ENCODE peak calls at places on chromosome 19, in five cellular contexts. X is pancreas, L is nephron progenitor cell, V is neural progenitor cell, E is tibial artery. K is an unnamed sample.

GRCh38 chr19:28403698-28404099 is 809.3 kb downstream of the UQCRFS1 start:
- DNase-seq in X (no peak), L (no peak), V (no peak), E (no peak), K (no peak)

GRCh38 chr19:51371186-51371690 is 1.2 kb downstream of the NKG7 start:
- DNase-seq in X (no peak), L (no peak), V (no peak), E (no peak), K (no peak)

GRCh38 chr19:3690551-3691371 is 9.5 kb downstream of the PIP5K1C start:
- DNase-seq in X (no peak), L (no peak), V (no peak), E (no peak), K (no peak)

GRCh38 chr19:18131841-18132596 is 20.9 kb upstream of the PIK3R2 start:
- DNase-seq in X (peak; percentile 46), L (peak; percentile 55), V (peak; percentile 36), E (no peak), K (no peak)

GRCh38 chr19:54133312-54133956 is 4.1 kb upstream of the CNOT3 start:
- DNase-seq in X (no peak), L (peak; percentile 26), V (peak; percentile 81), E (no peak), K (no peak)

GRCh38 chr19:46555684-46556083 is 45.4 kb upstream of the CALM3 start:
- DNase-seq in X (no peak), L (no peak), V (no peak), E (no peak), K (no peak)

GRCh38 chr19:4967738-4968461 is 1.0 kb upstream of the KDM4B start:
- DNase-seq in X (no peak), L (no peak), V (peak; percentile 27), E (no peak), K (no peak)

GRCh38 chr19:41930926-41931592 is 2.8 kb upstream of the ERFL start:
- DNase-seq in X (no peak), L (no peak), V (peak; percentile 51), E (no peak), K (no peak)

GRCh38 chr19:41708481-41708880 is at the start of gene CEACAM5:
- DNase-seq in X (no peak), L (no peak), V (no peak), E (no peak), K (no peak)

GRCh38 chr19:3968556-3969434 is 2.1 kb downstream of the DAPK3 start:
- DNase-seq in X (peak; percentile 76), L (peak; percentile 76), V (peak; percentile 96), E (peak; percentile 98), K (peak; percentile 88)

GRCh38 chr19:6736169-6736916 is 1.0 kb downstream of the GPR108 start:
- DNase-seq in X (peak; percentile 76), L (peak; percentile 75), V (peak; percentile 88), E (peak; percentile 89), K (peak; percentile 74)

GRCh38 chr19:1243768-1244692 is 2.5 kb downstream of the ATP5F1D start:
- DNase-seq in X (peak; percentile 93), L (peak; percentile 89), V (peak; percentile 89), E (peak; percentile 94), K (peak; percentile 85)

GRCh38 chr19:13931582-13932378 is 6.4 kb downstream of the PODNL1 start:
- DNase-seq in X (no peak), L (no peak), V (no peak), E (no peak), K (no peak)

GRCh38 chr19:45791744-45792481 is 732 bp downstream of the DMWD start:
- DNase-seq in X (no peak), L (no peak), V (no peak), E (no peak), K (no peak)

GRCh38 chr19:38209671-38210457 is 14.2 kb downstream of the DPF1 start:
- DNase-seq in X (no peak), L (peak; percentile 57), V (peak; percentile 87), E (peak; percentile 84), K (no peak)

GRCh38 chr19:46409146-46409545 is 4.2 kb downstream of the CCDC8 start:
- DNase-seq in X (peak; percentile 2), L (no peak), V (no peak), E (no peak), K (no peak)

GRCh38 chr19:42088471-42089190 is 12.7 kb downstream of the ZNF574 start:
- DNase-seq in X (no peak), L (no peak), V (no peak), E (no peak), K (no peak)

GRCh38 chr19:12527034-12527836 is 24.0 kb downstream of the ZNF564 start:
- DNase-seq in X (no peak), L (no peak), V (peak; percentile 8), E (no peak), K (no peak)

GRCh38 chr19:5253403-5254110 is 87.1 kb downstream of the PTPRS start:
- DNase-seq in X (no peak), L (no peak), V (no peak), E (no peak), K (no peak)

GRCh38 chr19:53545271-53546065 is 7.5 kb downstream of the ZNF331 start:
- DNase-seq in X (no peak), L (no peak), V (no peak), E (no peak), K (no peak)

GRCh38 chr19:1411255-1412191 is 4.1 kb downstream of the DAZAP1 start:
- DNase-seq in X (peak; percentile 55), L (no peak), V (no peak), E (no peak), K (no peak)

GRCh38 chr19:48644839-48645651 is 942 bp downstream of the CA11 start:
- DNase-seq in X (peak; percentile 75), L (peak; percentile 74), V (peak; percentile 90), E (peak; percentile 90), K (peak; percentile 72)

GRCh38 chr19:46605356-46605821 is 4.3 kb downstream of the CALM3 start:
- DNase-seq in X (no peak), L (no peak), V (no peak), E (peak; percentile 79), K (no peak)

GRCh38 chr19:3606690-3607289 is at the start of gene TBXA2R:
- DNase-seq in X (peak; percentile 64), L (peak; percentile 85), V (peak; percentile 64), E (peak; percentile 93), K (peak; percentile 54)

GRCh38 chr19:44696939-44697669 is 1.8 kb upstream of the CEACAM16 start:
- DNase-seq in X (peak; percentile 78), L (no peak), V (no peak), E (no peak), K (no peak)

GRCh38 chr19:51549533-51550324 is 18.3 kb upstream of the SIGLEC6 start:
- DNase-seq in X (no peak), L (no peak), V (no peak), E (no peak), K (no peak)

DNA sequence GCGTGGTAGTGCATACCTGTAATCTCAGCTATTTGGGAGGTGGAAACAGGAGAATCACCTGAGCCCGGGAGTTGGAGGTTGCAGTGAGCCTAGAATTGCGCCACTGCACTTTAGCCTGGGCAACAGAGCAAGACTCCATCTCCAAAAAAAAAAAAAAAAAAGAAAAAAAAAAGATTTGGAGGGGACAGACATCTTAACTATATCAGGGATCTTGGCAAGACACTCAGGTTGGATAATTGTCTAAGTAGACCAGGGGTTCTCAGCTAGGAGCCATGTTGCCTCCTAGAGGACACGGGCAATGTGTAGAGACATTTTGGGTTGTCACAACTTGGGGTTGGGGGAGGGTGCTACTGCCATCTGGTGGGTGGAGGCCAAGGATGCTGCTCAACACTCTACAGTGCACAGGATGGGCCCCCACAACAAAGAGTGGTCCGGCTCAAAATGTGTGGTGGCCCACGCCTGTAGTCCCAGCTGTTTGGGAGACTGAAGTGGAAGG is 1.9 kb upstream of the ZNF580 start:
- DNase-seq in X (peak; percentile 50), L (no peak), V (peak; percentile 52), E (no peak), K (peak; percentile 60)
- TF ChIP-seq CTCF in X (no peak), L (peak; percentile 24), V (peak; percentile 55), E (peak; percentile 21), K (peak; percentile 48)

DNA sequence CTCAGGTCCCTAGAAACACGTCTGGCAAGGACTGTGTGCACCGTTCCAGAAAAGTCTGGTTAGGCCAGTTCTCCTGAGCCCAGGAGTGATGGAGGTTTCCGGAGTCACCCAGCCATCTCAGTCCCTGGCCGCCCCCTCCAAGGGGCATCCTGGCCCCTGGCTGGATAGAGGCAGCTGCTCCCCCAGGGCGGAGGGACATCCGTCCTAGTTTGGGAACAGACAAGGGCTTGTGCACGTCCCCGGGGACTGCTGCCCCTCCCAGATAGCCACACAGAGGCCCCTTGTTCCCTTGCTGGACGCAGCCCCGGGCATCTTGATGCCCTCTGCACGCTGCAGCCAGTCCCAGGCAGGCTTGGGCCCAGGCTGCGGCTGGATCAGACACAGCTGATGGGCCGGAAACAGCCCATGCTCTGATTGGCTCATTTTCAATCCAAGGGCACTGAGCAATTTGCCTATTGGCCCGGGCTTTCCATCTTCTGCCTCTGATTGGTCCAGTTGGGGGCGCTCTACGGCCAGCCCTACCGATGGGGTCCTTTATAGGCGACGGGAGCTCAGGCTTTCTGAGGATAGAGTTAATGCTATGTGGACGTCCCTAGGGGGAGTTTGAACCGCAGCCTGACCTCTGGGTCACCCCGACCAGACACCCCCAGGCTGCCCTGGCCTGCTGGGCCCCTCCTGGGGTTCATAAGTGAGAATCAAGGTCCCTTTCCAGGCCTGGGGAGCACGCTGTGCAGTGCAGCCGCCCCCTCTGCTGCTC is 3.7 kb downstream of the S1PR2 start:
- DNase-seq in X (no peak), L (peak; percentile 35), V (no peak), E (peak; percentile 69), K (no peak)
- TF ChIP-seq CTCF in X (no peak), L (no peak), V (peak; percentile 17), E (no peak), K (no peak)

GRCh38 chr19:20558571-20558970 is 7.0 kb downstream of the ZNF737 start:
- DNase-seq in X (no peak), L (no peak), V (no peak), E (no peak), K (no peak)

GRCh38 chr19:20558011-20558410 is 7.6 kb downstream of the ZNF737 start:
- DNase-seq in X (peak; percentile 33), L (no peak), V (no peak), E (no peak), K (no peak)
- TF ChIP-seq CTCF in X (peak; percentile 23), L (no peak), V (peak; percentile 28), E (no peak), K (no peak)

GRCh38 chr19:16497837-16498236 is 1.6 kb downstream of the C19orf44 start:
- DNase-seq in X (no peak), L (no peak), V (no peak), E (no peak), K (no peak)

GRCh38 chr19:16496613-16496983 is 404 bp downstream of the C19orf44 start:
- DNase-seq in X (no peak), L (no peak), V (no peak), E (peak; percentile 75), K (no peak)

GRCh38 chr19:16497042-16497441 is 848 bp downstream of the C19orf44 start:
- DNase-seq in X (no peak), L (no peak), V (no peak), E (no peak), K (no peak)

DNA sequence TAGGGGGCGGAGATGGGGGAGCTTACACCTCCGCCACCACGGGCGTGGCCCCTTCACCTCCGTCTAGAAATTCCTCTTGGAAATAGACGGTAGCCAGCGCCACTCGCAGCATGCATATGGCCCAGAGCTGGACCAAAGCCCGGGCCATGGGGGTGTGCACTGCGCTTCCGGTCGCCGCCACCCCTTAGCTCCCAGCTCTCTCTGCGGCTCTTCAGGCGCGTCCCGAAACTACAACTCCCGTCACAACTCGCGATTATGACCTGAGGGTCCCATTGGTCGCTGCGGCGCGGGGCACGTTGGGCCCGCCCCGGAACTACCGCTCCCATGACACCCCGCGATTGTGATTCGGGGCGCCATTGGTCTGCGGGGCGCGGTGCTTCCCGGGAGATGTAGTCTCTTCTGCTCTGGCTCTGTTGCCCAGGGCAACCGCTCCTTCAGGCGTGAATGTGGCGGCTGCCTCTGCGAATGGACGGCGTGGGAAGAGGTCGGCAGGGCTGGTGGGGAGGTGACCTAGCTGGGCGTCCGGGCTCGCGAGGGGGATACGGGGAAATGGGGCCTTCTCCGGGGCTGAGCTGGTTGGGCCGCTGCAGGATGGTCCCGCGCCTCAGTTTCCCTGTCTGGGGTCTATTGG is at the start of the genes C19orf44 and CALR3:
- DNase-seq in X (peak; percentile 98), L (peak; percentile 96), V (peak; percentile 100), E (peak; percentile 99), K (peak; percentile 94)
- TF ChIP-seq CTCF in X (no peak), L (no peak), V (no peak), E (peak; percentile 26), K (no peak)